ENCODE peak calls at places on chromosome 14, in four cellular contexts. V is A549, F is H1, P is HepG2. B is an unnamed sample.
A peak's percentile ranks its signal among the peaks of the same experiment; 100 is the strongest.

GRCh38 chr14:94571950-94572349 is 9.3 kb upstream of the SERPINA5 start:
- DNase-seq in V (no peak), F (no peak), P (peak; percentile 37), B (no peak)

GRCh38 chr14:76768201-76768656 is 7.0 kb downstream of the VASH1 start:
- DNase-seq in V (no peak), F (peak; percentile 71), P (no peak), B (peak; percentile 69)

GRCh38 chr14:71011479-71011878 is 104.2 kb downstream of the PCNX1 start:
- DNase-seq in V (no peak), F (no peak), P (no peak), B (no peak)

GRCh38 chr14:104784846-104785707 is 10.5 kb downstream of the AKT1 start:
- DNase-seq in V (no peak), F (no peak), P (no peak), B (no peak)

GRCh38 chr14:104352493-104353220 is 214.3 kb downstream of the KIF26A start:
- DNase-seq in V (no peak), F (no peak), P (no peak), B (no peak)

GRCh38 chr14:22471545-22472121 is 117.4 kb downstream of the DAD1 start:
- DNase-seq in V (peak; percentile 32), F (peak; percentile 76), P (peak; percentile 55), B (peak; percentile 68)

GRCh38 chr14:42428996-42429395 is 822.3 kb downstream of the LRFN5 start:
- DNase-seq in V (no peak), F (no peak), P (no peak), B (no peak)

GRCh38 chr14:63276016-63276415 is 42.7 kb downstream of the GPHB5 start:
- DNase-seq in V (no peak), F (no peak), P (no peak), B (no peak)

GRCh38 chr14:81243499-81243898 is 22.7 kb upstream of the GTF2A1 start:
- DNase-seq in V (no peak), F (no peak), P (no peak), B (no peak)

GRCh38 chr14:83993545-83993944 is 1536.4 kb upstream of the FLRT2 start:
- DNase-seq in V (no peak), F (no peak), P (no peak), B (no peak)

GRCh38 chr14:93120952-93121834 is 5.5 kb upstream of the ITPK1 start:
- DNase-seq in V (no peak), F (no peak), P (no peak), B (no peak)

GRCh38 chr14:58637040-58637390 is 747 bp upstream of the DACT1 start:
- DNase-seq in V (no peak), F (no peak), P (no peak), B (no peak)

GRCh38 chr14:106269029-106269428 is 742.6 kb downstream of the TMEM121 start:
- DNase-seq in V (no peak), F (no peak), P (no peak), B (no peak)

GRCh38 chr14:35760143-35760542 is 49.0 kb downstream of the RALGAPA1 start:
- DNase-seq in V (no peak), F (no peak), P (no peak), B (no peak)

GRCh38 chr14:32185097-32185496 is 16.7 kb upstream of the RNU6-7 start:
- DNase-seq in V (no peak), F (no peak), P (no peak), B (no peak)

GRCh38 chr14:34620115-34620514 is 9.8 kb downstream of the SNX6 start:
- DNase-seq in V (no peak), F (no peak), P (no peak), B (no peak)

GRCh38 chr14:35687335-35687939 is 121.7 kb downstream of the RALGAPA1 start:
- DNase-seq in V (peak; percentile 4), F (no peak), P (peak; percentile 75), B (peak; percentile 20)

GRCh38 chr14:94936901-94937321 is 167.0 kb upstream of the GSC start:
- DNase-seq in V (no peak), F (no peak), P (no peak), B (no peak)

GRCh38 chr14:25516838-25517237 is 466.9 kb upstream of the STXBP6 start:
- DNase-seq in V (no peak), F (peak; percentile 54), P (no peak), B (no peak)

GRCh38 chr14:51897791-51898190 is 37.4 kb downstream of the GNG2 start:
- DNase-seq in V (no peak), F (no peak), P (no peak), B (no peak)

GRCh38 chr14:37709419-37710195 is 114.2 kb downstream of the TTC6 start:
- DNase-seq in V (no peak), F (no peak), P (peak; percentile 70), B (no peak)

GRCh38 chr14:65229431-65230286 is 127.3 kb upstream of the MAX start:
- DNase-seq in V (no peak), F (peak; percentile 65), P (peak; percentile 72), B (peak; percentile 21)

DNA sequence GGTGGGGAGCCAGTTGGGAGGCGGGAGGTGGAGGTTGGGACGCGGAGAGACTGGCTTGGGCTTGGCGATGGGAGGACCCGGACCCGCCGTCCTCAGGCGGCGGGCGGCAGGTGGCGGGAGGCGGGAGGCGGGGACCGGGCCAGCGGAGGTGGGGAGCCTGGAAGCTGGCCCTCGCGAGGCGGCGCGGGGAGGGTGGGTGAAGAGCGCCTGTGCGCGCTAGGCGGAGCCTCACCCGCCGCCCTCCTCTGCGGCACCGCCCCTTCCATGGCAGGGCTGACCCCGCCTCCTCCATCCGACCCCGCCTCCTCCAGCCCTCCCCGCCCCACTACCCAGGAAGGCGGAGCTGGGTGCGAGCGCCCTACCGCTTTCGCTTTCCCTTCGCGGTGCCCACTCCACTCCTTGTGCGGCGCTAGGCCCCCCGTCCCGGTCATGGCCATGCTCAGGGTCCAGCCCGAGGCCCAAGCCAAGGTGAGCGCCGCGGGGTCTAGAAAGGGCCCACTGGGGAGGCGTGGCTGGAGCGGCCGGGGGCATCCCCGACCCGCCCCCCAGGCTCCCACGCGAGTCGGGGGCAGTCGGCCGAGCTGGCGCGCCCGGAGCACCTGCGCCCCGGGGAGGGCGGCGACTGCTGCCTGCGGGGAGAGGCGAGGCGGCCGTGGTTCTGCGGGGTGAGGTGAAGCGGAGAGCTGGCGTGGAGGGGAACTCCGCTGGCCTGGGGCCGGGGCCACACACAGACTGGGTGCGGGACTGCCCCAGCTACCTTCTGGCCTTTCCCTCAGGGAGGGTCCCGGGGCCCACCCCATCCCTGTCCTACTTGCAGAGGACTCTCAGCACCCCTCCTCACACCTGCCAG is at the start of gene PSME1:
- DNase-seq in V (peak; percentile 81), F (peak; percentile 94), P (peak; percentile 93), B (peak; percentile 93)
- TF ChIP-seq RNF2 in V (no peak), F (no peak), P (peak; percentile 55), B (no peak)

GRCh38 chr14:103091041-103091882 is 3.3 kb upstream of the EXOC3L4 start:
- DNase-seq in V (peak; percentile 88), F (peak; percentile 76), P (no peak), B (peak; percentile 95)
- TF ChIP-seq RNF2 in V (no peak), F (no peak), P (no peak), B (no peak)

DNA sequence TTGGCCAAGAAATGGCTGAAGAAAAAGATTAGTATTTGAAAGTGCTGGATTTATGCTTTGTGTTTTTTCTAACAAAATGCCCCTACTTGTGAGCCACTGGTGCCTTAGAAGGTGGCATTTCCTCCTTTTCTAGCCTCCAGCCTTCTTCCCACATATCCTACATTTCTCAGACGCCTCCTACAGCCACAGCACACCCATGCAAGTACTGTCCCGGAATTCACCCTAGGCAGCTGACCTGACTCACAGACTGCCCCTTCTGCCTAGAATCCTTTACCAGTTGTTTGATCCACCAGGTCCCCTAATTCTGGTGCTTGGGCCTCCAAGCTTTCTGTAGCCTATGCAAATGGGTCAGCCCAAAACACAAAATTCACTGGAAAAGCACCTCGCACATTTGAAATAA is 166.0 kb downstream of the FOXN3 start:
- DNase-seq in V (no peak), F (no peak), P (no peak), B (no peak)
- TF ChIP-seq RNF2 in V (no peak), F (no peak), P (no peak), B (no peak)

GRCh38 chr14:97757491-97757890 is 960.3 kb downstream of the VRK1 start:
- DNase-seq in V (no peak), F (no peak), P (no peak), B (no peak)

GRCh38 chr14:97762386-97762785 is 965.2 kb downstream of the VRK1 start:
- DNase-seq in V (no peak), F (no peak), P (no peak), B (no peak)

DNA sequence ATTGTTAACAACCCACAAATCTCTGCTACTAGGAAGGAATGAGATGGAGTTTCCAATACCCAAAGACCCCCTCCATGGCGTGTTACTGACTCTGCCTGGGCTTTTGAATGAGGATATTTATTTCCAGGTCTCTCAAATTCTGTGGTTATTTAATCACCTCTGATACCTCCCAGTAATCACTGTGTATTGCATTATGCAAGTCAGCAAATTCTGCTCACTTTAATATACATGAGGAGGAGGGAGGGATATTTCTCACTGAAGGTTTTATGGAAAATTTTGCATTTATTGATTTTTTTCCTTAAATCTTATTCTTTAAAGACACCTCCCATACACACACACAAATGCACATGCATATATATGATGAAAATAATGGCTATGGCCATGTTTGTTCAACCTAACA is 962.9 kb downstream of the VRK1 start:
- DNase-seq in V (no peak), F (no peak), P (no peak), B (no peak)
- TF ChIP-seq RNF2 in V (no peak), F (no peak), P (no peak), B (no peak)